ENCODE peak calls at places on chromosomes 16 and 17, in ten cellular contexts. One of them, this sample, is unnamed.
A peak's percentile ranks its signal among the peaks of the same experiment; 100 is the strongest.

GRCh38 chr17:60089097-60089844 is 10.6 kb upstream of the HEATR6 start:
- DNase-seq in substantia nigra: no peak
- DNase-seq in MM.1S: no peak
- DNase-seq in NCI-H2171: no peak
- DNase-seq in NCI-H2081: no peak
- DNase-seq in stimulated activated CD8-positive, alpha-beta memory T cell treated with anti-CD3 and anti-CD28 coated beads, Interleukin-4, amount 100 ng/mL, for 24 hours: no peak
- DNase-seq in Jurkat, Clone E6-1: no peak
- DNase-seq in activated effector memory CD4-positive, alpha-beta T cell treated with anti-CD3 and anti-CD28 coated beads, Interleukin-2, amount 50 U/mL, for 16 hours: no peak
- DNase-seq in left colon: no peak
- DNase-seq in NCI-H1694 treated with DMSO at 0.1 percent for 48 hours: no peak
- DNase-seq in this sample: no peak

GRCh38 chr17:7440823-7441174 is 1.5 kb downstream of the FGF11 start:
- DNase-seq in NCI-H2171: no peak
- DNase-seq in Jurkat, Clone E6-1: no peak
- DNase-seq in stimulated activated CD8-positive, alpha-beta memory T cell treated with anti-CD3 and anti-CD28 coated beads, Interleukin-4, amount 100 ng/mL, for 24 hours: no peak
- DNase-seq in MM.1S: no peak
- DNase-seq in substantia nigra: no peak
- DNase-seq in NCI-H1694 treated with DMSO at 0.1 percent for 48 hours: no peak
- DNase-seq in activated effector memory CD4-positive, alpha-beta T cell treated with anti-CD3 and anti-CD28 coated beads, Interleukin-2, amount 50 U/mL, for 16 hours: no peak
- DNase-seq in NCI-H2081: no peak
- DNase-seq in left colon: no peak
- DNase-seq in this sample: peak; percentile 44

GRCh38 chr16:85386467-85387170 is 226.5 kb upstream of the GSE1 start:
- DNase-seq in left colon: no peak
- DNase-seq in stimulated activated CD8-positive, alpha-beta memory T cell treated with anti-CD3 and anti-CD28 coated beads, Interleukin-4, amount 100 ng/mL, for 24 hours: no peak
- DNase-seq in NCI-H1694 treated with DMSO at 0.1 percent for 48 hours: no peak
- DNase-seq in activated effector memory CD4-positive, alpha-beta T cell treated with anti-CD3 and anti-CD28 coated beads, Interleukin-2, amount 50 U/mL, for 16 hours: peak; percentile 52
- DNase-seq in Jurkat, Clone E6-1: peak; percentile 48
- DNase-seq in NCI-H2081: no peak
- DNase-seq in substantia nigra: no peak
- DNase-seq in MM.1S: no peak
- DNase-seq in NCI-H2171: no peak
- DNase-seq in this sample: no peak

GRCh38 chr17:42121066-42121769 is at the start of gene KAT2A:
- DNase-seq in activated effector memory CD4-positive, alpha-beta T cell treated with anti-CD3 and anti-CD28 coated beads, Interleukin-2, amount 50 U/mL, for 16 hours: peak; percentile 93
- DNase-seq in Jurkat, Clone E6-1: peak; percentile 73
- DNase-seq in NCI-H2081: peak; percentile 84
- DNase-seq in NCI-H1694 treated with DMSO at 0.1 percent for 48 hours: peak; percentile 62
- DNase-seq in left colon: peak; percentile 77
- DNase-seq in MM.1S: peak; percentile 83
- DNase-seq in substantia nigra: peak; percentile 49
- DNase-seq in stimulated activated CD8-positive, alpha-beta memory T cell treated with anti-CD3 and anti-CD28 coated beads, Interleukin-4, amount 100 ng/mL, for 24 hours: peak; percentile 74
- DNase-seq in NCI-H2171: peak; percentile 75
- DNase-seq in this sample: peak; percentile 78

GRCh38 chr16:12703935-12704334 is 99.8 kb downstream of the CPPED1 start:
- DNase-seq in Jurkat, Clone E6-1: no peak
- DNase-seq in MM.1S: no peak
- DNase-seq in NCI-H1694 treated with DMSO at 0.1 percent for 48 hours: no peak
- DNase-seq in substantia nigra: no peak
- DNase-seq in left colon: no peak
- DNase-seq in stimulated activated CD8-positive, alpha-beta memory T cell treated with anti-CD3 and anti-CD28 coated beads, Interleukin-4, amount 100 ng/mL, for 24 hours: no peak
- DNase-seq in NCI-H2081: no peak
- DNase-seq in activated effector memory CD4-positive, alpha-beta T cell treated with anti-CD3 and anti-CD28 coated beads, Interleukin-2, amount 50 U/mL, for 16 hours: no peak
- DNase-seq in NCI-H2171: peak; percentile 4
- DNase-seq in this sample: no peak

GRCh38 chr17:28661635-28662526 is at the start of the genes SDF2 and SUPT6H:
- DNase-seq in NCI-H1694 treated with DMSO at 0.1 percent for 48 hours: peak; percentile 92
- DNase-seq in Jurkat, Clone E6-1: peak; percentile 77
- DNase-seq in NCI-H2171: peak; percentile 91
- DNase-seq in MM.1S: peak; percentile 89
- DNase-seq in substantia nigra: peak; percentile 87
- DNase-seq in left colon: peak; percentile 85
- DNase-seq in activated effector memory CD4-positive, alpha-beta T cell treated with anti-CD3 and anti-CD28 coated beads, Interleukin-2, amount 50 U/mL, for 16 hours: peak; percentile 98
- DNase-seq in stimulated activated CD8-positive, alpha-beta memory T cell treated with anti-CD3 and anti-CD28 coated beads, Interleukin-4, amount 100 ng/mL, for 24 hours: peak; percentile 93
- DNase-seq in NCI-H2081: peak; percentile 76
- DNase-seq in this sample: peak; percentile 74

GRCh38 chr16:70592106-70592571 is 54.2 kb upstream of the IL34 start:
- DNase-seq in substantia nigra: no peak
- DNase-seq in NCI-H2081: no peak
- DNase-seq in NCI-H2171: no peak
- DNase-seq in NCI-H1694 treated with DMSO at 0.1 percent for 48 hours: no peak
- DNase-seq in stimulated activated CD8-positive, alpha-beta memory T cell treated with anti-CD3 and anti-CD28 coated beads, Interleukin-4, amount 100 ng/mL, for 24 hours: no peak
- DNase-seq in MM.1S: no peak
- DNase-seq in Jurkat, Clone E6-1: no peak
- DNase-seq in left colon: no peak
- DNase-seq in activated effector memory CD4-positive, alpha-beta T cell treated with anti-CD3 and anti-CD28 coated beads, Interleukin-2, amount 50 U/mL, for 16 hours: no peak
- DNase-seq in this sample: no peak

GRCh38 chr17:28745777-28746473 is 2.1 kb downstream of the TRAF4 start:
- DNase-seq in MM.1S: no peak
- DNase-seq in left colon: peak; percentile 57
- DNase-seq in NCI-H1694 treated with DMSO at 0.1 percent for 48 hours: no peak
- DNase-seq in Jurkat, Clone E6-1: no peak
- DNase-seq in NCI-H2171: no peak
- DNase-seq in activated effector memory CD4-positive, alpha-beta T cell treated with anti-CD3 and anti-CD28 coated beads, Interleukin-2, amount 50 U/mL, for 16 hours: no peak
- DNase-seq in NCI-H2081: no peak
- DNase-seq in substantia nigra: peak; percentile 34
- DNase-seq in stimulated activated CD8-positive, alpha-beta memory T cell treated with anti-CD3 and anti-CD28 coated beads, Interleukin-4, amount 100 ng/mL, for 24 hours: no peak
- DNase-seq in this sample: no peak

GRCh38 chr16:12925026-12925425 is 23.6 kb downstream of the SHISA9 start:
- DNase-seq in MM.1S: no peak
- DNase-seq in Jurkat, Clone E6-1: no peak
- DNase-seq in NCI-H2171: no peak
- DNase-seq in activated effector memory CD4-positive, alpha-beta T cell treated with anti-CD3 and anti-CD28 coated beads, Interleukin-2, amount 50 U/mL, for 16 hours: no peak
- DNase-seq in left colon: no peak
- DNase-seq in NCI-H2081: no peak
- DNase-seq in stimulated activated CD8-positive, alpha-beta memory T cell treated with anti-CD3 and anti-CD28 coated beads, Interleukin-4, amount 100 ng/mL, for 24 hours: no peak
- DNase-seq in substantia nigra: no peak
- DNase-seq in NCI-H1694 treated with DMSO at 0.1 percent for 48 hours: no peak
- DNase-seq in this sample: no peak

GRCh38 chr16:27237229-27238015 is 31.1 kb downstream of the NSMCE1 start:
- DNase-seq in activated effector memory CD4-positive, alpha-beta T cell treated with anti-CD3 and anti-CD28 coated beads, Interleukin-2, amount 50 U/mL, for 16 hours: peak; percentile 91
- DNase-seq in NCI-H2081: no peak
- DNase-seq in stimulated activated CD8-positive, alpha-beta memory T cell treated with anti-CD3 and anti-CD28 coated beads, Interleukin-4, amount 100 ng/mL, for 24 hours: peak; percentile 68
- DNase-seq in Jurkat, Clone E6-1: peak; percentile 77
- DNase-seq in NCI-H1694 treated with DMSO at 0.1 percent for 48 hours: peak; percentile 14
- DNase-seq in left colon: peak; percentile 31
- DNase-seq in NCI-H2171: peak; percentile 10
- DNase-seq in MM.1S: no peak
- DNase-seq in substantia nigra: no peak
- DNase-seq in this sample: peak; percentile 62

GRCh38 chr17:48054238-48055185 is 6.4 kb downstream of the NFE2L1 start:
- DNase-seq in Jurkat, Clone E6-1: no peak
- DNase-seq in MM.1S: no peak
- DNase-seq in left colon: peak; percentile 62
- DNase-seq in NCI-H2081: peak; percentile 88
- DNase-seq in NCI-H1694 treated with DMSO at 0.1 percent for 48 hours: no peak
- DNase-seq in NCI-H2171: peak; percentile 91
- DNase-seq in activated effector memory CD4-positive, alpha-beta T cell treated with anti-CD3 and anti-CD28 coated beads, Interleukin-2, amount 50 U/mL, for 16 hours: no peak
- DNase-seq in stimulated activated CD8-positive, alpha-beta memory T cell treated with anti-CD3 and anti-CD28 coated beads, Interleukin-4, amount 100 ng/mL, for 24 hours: no peak
- DNase-seq in substantia nigra: no peak
- DNase-seq in this sample: peak; percentile 95

GRCh38 chr17:19295478-19296200 is 58.5 kb downstream of the EPN2 start:
- DNase-seq in NCI-H1694 treated with DMSO at 0.1 percent for 48 hours: no peak
- DNase-seq in MM.1S: no peak
- DNase-seq in activated effector memory CD4-positive, alpha-beta T cell treated with anti-CD3 and anti-CD28 coated beads, Interleukin-2, amount 50 U/mL, for 16 hours: no peak
- DNase-seq in NCI-H2081: no peak
- DNase-seq in stimulated activated CD8-positive, alpha-beta memory T cell treated with anti-CD3 and anti-CD28 coated beads, Interleukin-4, amount 100 ng/mL, for 24 hours: no peak
- DNase-seq in Jurkat, Clone E6-1: no peak
- DNase-seq in left colon: no peak
- DNase-seq in NCI-H2171: no peak
- DNase-seq in substantia nigra: no peak
- DNase-seq in this sample: no peak

GRCh38 chr17:11999715-12000114 is 2.4 kb upstream of the ZNF18 start:
- DNase-seq in stimulated activated CD8-positive, alpha-beta memory T cell treated with anti-CD3 and anti-CD28 coated beads, Interleukin-4, amount 100 ng/mL, for 24 hours: no peak
- DNase-seq in NCI-H1694 treated with DMSO at 0.1 percent for 48 hours: no peak
- DNase-seq in activated effector memory CD4-positive, alpha-beta T cell treated with anti-CD3 and anti-CD28 coated beads, Interleukin-2, amount 50 U/mL, for 16 hours: no peak
- DNase-seq in NCI-H2171: no peak
- DNase-seq in MM.1S: no peak
- DNase-seq in NCI-H2081: no peak
- DNase-seq in left colon: no peak
- DNase-seq in substantia nigra: no peak
- DNase-seq in Jurkat, Clone E6-1: no peak
- DNase-seq in this sample: no peak

GRCh38 chr17:34610506-34610905 is 31.1 kb downstream of the TMEM132E start:
- DNase-seq in Jurkat, Clone E6-1: no peak
- DNase-seq in activated effector memory CD4-positive, alpha-beta T cell treated with anti-CD3 and anti-CD28 coated beads, Interleukin-2, amount 50 U/mL, for 16 hours: no peak
- DNase-seq in left colon: no peak
- DNase-seq in substantia nigra: no peak
- DNase-seq in NCI-H1694 treated with DMSO at 0.1 percent for 48 hours: no peak
- DNase-seq in NCI-H2171: no peak
- DNase-seq in stimulated activated CD8-positive, alpha-beta memory T cell treated with anti-CD3 and anti-CD28 coated beads, Interleukin-4, amount 100 ng/mL, for 24 hours: no peak
- DNase-seq in MM.1S: no peak
- DNase-seq in NCI-H2081: no peak
- DNase-seq in this sample: no peak

GRCh38 chr17:79942591-79943353 is 92.9 kb downstream of the TBC1D16 start:
- DNase-seq in NCI-H2081: no peak
- DNase-seq in NCI-H1694 treated with DMSO at 0.1 percent for 48 hours: no peak
- DNase-seq in activated effector memory CD4-positive, alpha-beta T cell treated with anti-CD3 and anti-CD28 coated beads, Interleukin-2, amount 50 U/mL, for 16 hours: no peak
- DNase-seq in stimulated activated CD8-positive, alpha-beta memory T cell treated with anti-CD3 and anti-CD28 coated beads, Interleukin-4, amount 100 ng/mL, for 24 hours: no peak
- DNase-seq in MM.1S: no peak
- DNase-seq in NCI-H2171: no peak
- DNase-seq in left colon: peak; percentile 21
- DNase-seq in Jurkat, Clone E6-1: no peak
- DNase-seq in substantia nigra: no peak
- DNase-seq in this sample: peak; percentile 48

GRCh38 chr17:42518755-42519545 is 17.1 kb upstream of the NAGLU start:
- DNase-seq in stimulated activated CD8-positive, alpha-beta memory T cell treated with anti-CD3 and anti-CD28 coated beads, Interleukin-4, amount 100 ng/mL, for 24 hours: no peak
- DNase-seq in Jurkat, Clone E6-1: no peak
- DNase-seq in substantia nigra: no peak
- DNase-seq in NCI-H1694 treated with DMSO at 0.1 percent for 48 hours: no peak
- DNase-seq in NCI-H2081: peak; percentile 20
- DNase-seq in left colon: peak; percentile 94
- DNase-seq in MM.1S: no peak
- DNase-seq in NCI-H2171: peak; percentile 23
- DNase-seq in activated effector memory CD4-positive, alpha-beta T cell treated with anti-CD3 and anti-CD28 coated beads, Interleukin-2, amount 50 U/mL, for 16 hours: no peak
- DNase-seq in this sample: peak; percentile 77

GRCh38 chr16:66561381-66562080 is 4.7 kb upstream of the CMTM1 start:
- DNase-seq in Jurkat, Clone E6-1: peak; percentile 85
- DNase-seq in NCI-H2171: no peak
- DNase-seq in activated effector memory CD4-positive, alpha-beta T cell treated with anti-CD3 and anti-CD28 coated beads, Interleukin-2, amount 50 U/mL, for 16 hours: no peak
- DNase-seq in NCI-H1694 treated with DMSO at 0.1 percent for 48 hours: no peak
- DNase-seq in left colon: no peak
- DNase-seq in MM.1S: no peak
- DNase-seq in stimulated activated CD8-positive, alpha-beta memory T cell treated with anti-CD3 and anti-CD28 coated beads, Interleukin-4, amount 100 ng/mL, for 24 hours: no peak
- DNase-seq in substantia nigra: no peak
- DNase-seq in NCI-H2081: no peak
- DNase-seq in this sample: no peak

GRCh38 chr17:77248216-77249054 is 107.7 kb downstream of the SEC14L1 start:
- DNase-seq in MM.1S: no peak
- DNase-seq in NCI-H1694 treated with DMSO at 0.1 percent for 48 hours: peak; percentile 37
- DNase-seq in NCI-H2171: no peak
- DNase-seq in left colon: no peak
- DNase-seq in activated effector memory CD4-positive, alpha-beta T cell treated with anti-CD3 and anti-CD28 coated beads, Interleukin-2, amount 50 U/mL, for 16 hours: no peak
- DNase-seq in NCI-H2081: no peak
- DNase-seq in substantia nigra: no peak
- DNase-seq in Jurkat, Clone E6-1: no peak
- DNase-seq in stimulated activated CD8-positive, alpha-beta memory T cell treated with anti-CD3 and anti-CD28 coated beads, Interleukin-4, amount 100 ng/mL, for 24 hours: no peak
- DNase-seq in this sample: no peak

This sample was measured in amniotic epithelial cell.